ENCODE peak calls at places on chromosome 7, in six cellular contexts. C is A549, A is OCI-LY7, T is uterus, E is esophagus squamous epithelium, G is neural progenitor cell. W is an unnamed sample. For H3K9me3, the result is how much of the 10 kb centered on the place peaks cover.

GRCh38 chr7:46568420-46569116 is 647.5 kb upstream of the IGFBP3 start:
- DNase-seq in C (no peak), A (no peak), T (no peak), E (no peak), G (no peak), W (no peak)

GRCh38 chr7:29839302-29839701 is 33.0 kb downstream of the WIPF3 start:
- DNase-seq in C (peak), A (no peak), T (peak), E (no peak), G (no peak), W (no peak)

GRCh38 chr7:106603300-106603699 is 57.7 kb downstream of the CCDC71L start:
- DNase-seq in C (no peak), A (no peak), T (no peak), E (no peak), G (no peak), W (no peak)

GRCh38 chr7:15389073-15389472 is 172.7 kb downstream of the AGMO start:
- DNase-seq in C (no peak), A (no peak), T (no peak), E (no peak), G (no peak), W (no peak)

GRCh38 chr7:143205560-143206293 is 16.1 kb upstream of the TAS2R40 start:
- DNase-seq in C (no peak), A (peak), T (no peak), E (no peak), G (no peak), W (peak)

GRCh38 chr7:115630049-115630448 is 400.5 kb downstream of the TFEC start:
- DNase-seq in C (no peak), A (no peak), T (no peak), E (no peak), G (no peak), W (no peak)

GRCh38 chr7:142793156-142793555 is 22.4 kb downstream of the PRSS2 start:
- DNase-seq in C (no peak), A (no peak), T (no peak), E (no peak), G (no peak), W (no peak)

GRCh38 chr7:19674266-19674960 is 34.4 kb downstream of the POLR1F start:
- DNase-seq in C (no peak), A (no peak), T (no peak), E (no peak), G (peak), W (no peak)

GRCh38 chr7:111439977-111440376 is 122.3 kb downstream of the IMMP2L start:
- DNase-seq in C (no peak), A (no peak), T (no peak), E (no peak), G (no peak), W (no peak)

GRCh38 chr7:1475393-1475792 is 16.1 kb upstream of the MICALL2 start:
- DNase-seq in C (no peak), A (no peak), T (no peak), E (no peak), G (no peak), W (no peak)

GRCh38 chr7:1475991-1476390 is 16.7 kb upstream of the MICALL2 start:
- DNase-seq in C (no peak), A (no peak), T (no peak), E (no peak), G (no peak), W (no peak)

GRCh38 chr7:1474736-1475135 is 15.5 kb upstream of the MICALL2 start:
- DNase-seq in C (no peak), A (no peak), T (no peak), E (no peak), G (no peak), W (no peak)

GRCh38 chr7:1476859-1477258 is 17.6 kb upstream of the MICALL2 start:
- DNase-seq in C (no peak), A (no peak), T (no peak), E (no peak), G (no peak), W (no peak)

DNA sequence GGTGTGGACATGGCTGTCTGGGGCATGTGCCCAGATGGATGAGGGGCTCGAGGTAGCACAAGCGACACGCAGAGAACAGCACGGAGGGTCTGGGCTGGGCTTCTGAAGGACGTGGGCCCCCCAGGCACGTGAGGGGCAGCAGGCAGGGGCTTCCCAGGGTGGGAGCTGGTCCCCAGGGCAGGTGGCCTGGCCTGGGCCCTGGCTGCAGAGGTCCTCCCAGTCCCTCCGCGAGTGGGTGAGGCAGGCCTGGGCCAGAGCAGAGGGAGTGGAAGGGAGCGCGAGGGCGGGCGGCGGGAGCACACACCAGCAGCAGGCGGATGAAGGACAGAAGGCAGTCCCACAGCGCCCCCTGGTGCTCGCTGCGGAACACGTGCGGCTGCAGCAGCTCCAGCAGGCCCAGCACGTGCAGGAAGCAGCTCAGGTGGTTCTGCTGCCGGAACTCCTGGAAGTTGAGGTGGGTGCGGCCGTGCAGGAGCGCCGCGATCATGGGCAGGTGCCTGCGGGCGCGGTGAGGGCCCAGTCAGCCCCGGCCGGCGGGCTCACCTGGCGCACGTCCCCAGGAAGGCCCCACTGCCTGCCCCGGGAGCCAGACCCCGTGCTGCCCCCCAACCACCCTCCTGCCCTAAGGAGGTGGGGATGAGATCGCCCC is 14.7 kb upstream of the MICALL2 start:
- DNase-seq in C (peak), A (peak), T (peak), E (peak), G (peak), W (peak)
- TF ChIP-seq CTCF in C (peak), A (peak), T (peak), E (peak), G (peak), W (peak)

DNA sequence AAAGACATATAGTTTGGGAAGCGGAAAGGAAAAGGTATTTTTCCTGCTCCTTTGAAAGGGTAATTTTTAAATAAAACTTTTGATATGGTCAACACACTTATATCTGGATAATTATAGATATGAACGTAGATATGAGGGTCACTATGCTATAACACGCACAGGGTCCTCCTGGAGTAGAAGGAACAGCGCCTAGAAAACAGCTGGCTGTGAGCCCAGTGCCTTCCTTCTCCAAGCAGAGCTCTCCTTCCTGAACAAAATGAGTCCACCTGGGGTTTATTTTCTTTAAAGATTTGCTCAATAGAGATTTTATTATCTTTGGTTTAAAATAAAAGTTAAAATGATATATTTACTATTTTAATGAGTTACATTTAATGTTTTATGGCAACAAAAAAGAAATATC is 13.1 kb downstream of the STEAP1 start:
- DNase-seq in C (no peak), A (no peak), T (no peak), E (no peak), G (no peak), W (no peak)
- H3K27ac ChIP-seq in C (no peak), A (no peak), T (no peak), E (no peak), G (no peak), W (no peak)

DNA sequence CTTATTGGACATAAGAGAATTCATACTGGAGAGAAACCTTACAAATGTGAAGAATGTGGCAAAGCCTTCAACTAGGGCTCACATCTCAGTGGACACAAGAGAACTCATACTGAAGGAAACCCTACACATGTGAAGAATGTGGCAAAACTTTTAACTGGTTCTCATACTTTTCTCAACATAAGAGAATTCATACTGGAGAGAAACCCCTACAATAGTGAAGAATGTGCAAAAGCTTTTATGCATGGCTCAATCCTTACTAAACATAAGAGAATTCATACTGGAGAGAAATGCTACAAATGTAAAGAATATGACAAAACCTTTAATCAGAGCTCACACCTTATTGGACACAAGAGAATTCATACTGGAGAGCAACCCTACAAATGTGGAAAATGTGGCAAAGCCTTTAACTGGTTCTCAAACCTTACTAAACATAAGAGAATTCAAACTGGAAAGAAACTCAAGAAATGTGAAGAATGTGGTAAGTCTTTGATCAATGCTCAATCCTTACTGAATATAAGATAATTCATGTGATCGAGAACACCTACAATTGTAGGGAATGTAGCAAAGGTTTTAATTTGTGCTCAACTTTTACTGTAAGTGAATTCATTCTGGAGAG is 121.8 kb upstream of the ZNF722 start:
- DNase-seq in C (no peak), A (no peak), T (no peak), E (no peak), G (no peak), W (no peak)
- H3K9me3 ChIP-seq in C (under half), A (under half), T (under half), E (half or more), G (half or more), W (under half)

GRCh38 chr7:69799990-69800389 is 201.7 kb downstream of the AUTS2 start:
- DNase-seq in C (no peak), A (no peak), T (no peak), E (no peak), G (no peak), W (no peak)

GRCh38 chr7:69796421-69796820 is 198.1 kb downstream of the AUTS2 start:
- DNase-seq in C (no peak), A (no peak), T (no peak), E (no peak), G (no peak), W (no peak)

GRCh38 chr7:69801729-69802688 is 203.7 kb downstream of the AUTS2 start:
- DNase-seq in C (no peak), A (no peak), T (no peak), E (no peak), G (no peak), W (no peak)

GRCh38 chr7:69800495-69800894 is 202.2 kb downstream of the AUTS2 start:
- DNase-seq in C (peak), A (no peak), T (no peak), E (no peak), G (no peak), W (no peak)

GRCh38 chr7:69799048-69799697 is 200.9 kb downstream of the AUTS2 start:
- DNase-seq in C (no peak), A (peak), T (no peak), E (no peak), G (no peak), W (no peak)
- TF ChIP-seq CTCF in C (no peak), A (peak), T (no peak), E (no peak), G (no peak), W (no peak)

GRCh38 chr7:131501422-131501821 is 55.0 kb downstream of the PODXL start:
- DNase-seq in C (no peak), A (no peak), T (no peak), E (no peak), G (no peak), W (no peak)

GRCh38 chr7:131498237-131498885 is 58.1 kb downstream of the PODXL start:
- DNase-seq in C (no peak), A (no peak), T (no peak), E (no peak), G (no peak), W (no peak)

GRCh38 chr7:131499801-131500200 is 56.6 kb downstream of the PODXL start:
- DNase-seq in C (no peak), A (no peak), T (no peak), E (no peak), G (no peak), W (no peak)

GRCh38 chr7:131501930-131502685 is 54.3 kb downstream of the PODXL start:
- DNase-seq in C (no peak), A (no peak), T (no peak), E (no peak), G (no peak), W (no peak)

DNA sequence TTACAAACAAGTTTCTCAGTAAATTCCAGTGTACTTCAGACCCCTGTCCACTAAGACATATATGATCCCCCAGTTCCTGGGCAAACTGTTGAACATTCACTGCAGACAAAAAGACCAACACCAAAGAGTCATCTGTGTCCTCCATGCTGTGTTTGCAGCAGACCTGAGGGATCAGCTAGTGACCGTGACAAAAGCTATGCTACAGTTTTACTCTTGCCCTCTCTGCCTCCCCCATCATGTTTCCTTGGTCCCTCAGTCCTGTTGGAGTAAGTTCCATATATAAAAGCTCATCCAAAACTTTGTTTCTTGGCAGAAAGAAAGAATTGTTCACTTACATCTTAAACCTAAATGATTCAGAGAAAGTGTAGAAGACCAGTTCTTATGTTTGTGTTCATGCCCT is 56.1 kb downstream of the PODXL start:
- DNase-seq in C (no peak), A (no peak), T (no peak), E (no peak), G (no peak), W (no peak)
- H3K27ac ChIP-seq in C (no peak), A (no peak), T (no peak), E (no peak), G (peak), W (no peak)

GRCh38 chr7:13792208-13792607 is 197.3 kb downstream of the ETV1 start:
- DNase-seq in C (no peak), A (no peak), T (no peak), E (no peak), G (no peak), W (no peak)
- H3K9me3 ChIP-seq in C (under half), A (under half), T (under half), E (under half), G (under half), W (under half)

GRCh38 chr7:70812511-70812910 is 319.4 kb upstream of the GALNT17 start:
- DNase-seq in C (no peak), A (peak), T (no peak), E (no peak), G (peak), W (no peak)
- TF ChIP-seq CTCF in C (no peak), A (peak), T (no peak), E (no peak), G (peak), W (no peak)

W was measured in Peyer's patch.